ENCODE peak calls at places on chromosomes 12 and 14, in five cellular contexts. J, M, I, W and X are unnamed samples.

GRCh38 chr12:101839324-101840283 is 8.8 kb upstream of the GNPTAB start:
- DNase-seq in J (peak), M (peak), I (peak), W (peak), X (no peak)

GRCh38 chr12:5083955-5084849 is 40.5 kb downstream of the KCNA5 start:
- DNase-seq in J (peak), M (peak), I (peak), W (peak), X (no peak)

GRCh38 chr12:77996670-77997069 is 166.0 kb downstream of the NAV3 start:
- DNase-seq in J (no peak), M (no peak), I (no peak), W (no peak), X (no peak)

GRCh38 chr12:57104292-57104910 is 6.8 kb downstream of the STAT6 start:
- DNase-seq in J (no peak), M (no peak), I (no peak), W (no peak), X (no peak)

GRCh38 chr14:51022769-51023168 is 72.1 kb downstream of the TRIM9 start:
- DNase-seq in J (no peak), M (no peak), I (no peak), W (no peak), X (no peak)

GRCh38 chr12:25241171-25242020 is 9.3 kb downstream of the KRAS start:
- DNase-seq in J (peak), M (peak), I (no peak), W (peak), X (peak)

GRCh38 chr14:100898465-100898864 is 5.1 kb downstream of the RTL1 start:
- DNase-seq in J (no peak), M (no peak), I (no peak), W (no peak), X (no peak)

GRCh38 chr14:104084251-104085002 is 1.1 kb upstream of the ASPG start:
- DNase-seq in J (no peak), M (peak), I (no peak), W (no peak), X (no peak)

GRCh38 chr14:75449703-75450102 is 21.9 kb downstream of the JDP2 start:
- DNase-seq in J (peak), M (no peak), I (no peak), W (no peak), X (no peak)

GRCh38 chr14:31545328-31545727 is 15.9 kb upstream of the NUBPL start:
- DNase-seq in J (no peak), M (no peak), I (no peak), W (no peak), X (no peak)

GRCh38 chr14:103014466-103015319 is 42.7 kb downstream of the CDC42BPB start:
- DNase-seq in J (peak), M (peak), I (peak), W (no peak), X (peak)

GRCh38 chr14:77012193-77012592 is 16.3 kb downstream of the IRF2BPL start:
- DNase-seq in J (no peak), M (no peak), I (no peak), W (no peak), X (no peak)
- H3K9ac ChIP-seq in J (no peak), M (no peak), I (no peak), W (no peak), X (no peak)

DNA sequence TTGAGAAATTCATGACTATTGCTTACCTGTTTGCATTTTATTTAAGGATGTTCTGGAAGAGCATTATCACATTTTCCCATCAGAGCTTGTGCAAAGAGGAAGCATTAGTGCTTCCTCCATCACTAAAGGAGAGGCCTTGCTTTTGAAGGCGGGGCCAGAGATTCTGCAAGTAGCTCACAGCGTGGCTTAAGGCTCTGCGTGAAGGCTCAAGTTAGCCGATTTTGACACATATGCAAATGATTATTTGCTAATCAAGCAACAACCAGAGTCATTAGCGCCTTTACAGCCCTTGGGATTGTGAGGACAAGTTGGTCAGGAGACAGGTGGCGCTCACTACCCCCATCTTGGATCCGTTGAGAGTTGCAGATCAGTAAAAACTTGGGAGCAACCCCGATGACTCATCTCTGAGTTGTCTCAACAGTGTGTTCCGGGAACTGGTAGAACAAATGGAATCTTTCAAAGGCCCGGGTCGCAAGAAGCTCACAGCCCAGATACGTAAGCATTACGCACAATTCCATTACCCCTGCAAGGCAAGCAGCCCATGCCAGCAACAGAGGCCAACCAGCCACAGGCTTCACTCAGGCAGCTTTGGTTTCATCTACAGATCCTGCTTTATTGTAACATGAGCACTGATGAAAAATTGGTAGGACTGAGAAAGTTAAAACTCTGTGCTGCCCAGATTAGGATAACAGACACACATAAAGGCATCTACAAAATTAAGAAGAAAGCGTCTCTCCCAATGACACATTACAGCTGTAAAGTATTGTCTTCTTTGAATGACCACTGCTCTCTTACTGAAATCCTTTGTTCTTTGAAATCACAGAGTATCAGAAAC is 34.9 kb upstream of the SPTSSA start:
- DNase-seq in J (peak), M (peak), I (peak), W (peak), X (no peak)
- H3K9ac ChIP-seq in J (peak), M (peak), I (no peak), W (peak), X (no peak)

GRCh38 chr12:99605-100004 is 33.0 kb downstream of the IQSEC3 start:
- DNase-seq in J (peak), M (peak), I (peak), W (no peak), X (no peak)
- H3K9ac ChIP-seq in J (no peak), M (peak), I (no peak), W (no peak), X (no peak)

DNA sequence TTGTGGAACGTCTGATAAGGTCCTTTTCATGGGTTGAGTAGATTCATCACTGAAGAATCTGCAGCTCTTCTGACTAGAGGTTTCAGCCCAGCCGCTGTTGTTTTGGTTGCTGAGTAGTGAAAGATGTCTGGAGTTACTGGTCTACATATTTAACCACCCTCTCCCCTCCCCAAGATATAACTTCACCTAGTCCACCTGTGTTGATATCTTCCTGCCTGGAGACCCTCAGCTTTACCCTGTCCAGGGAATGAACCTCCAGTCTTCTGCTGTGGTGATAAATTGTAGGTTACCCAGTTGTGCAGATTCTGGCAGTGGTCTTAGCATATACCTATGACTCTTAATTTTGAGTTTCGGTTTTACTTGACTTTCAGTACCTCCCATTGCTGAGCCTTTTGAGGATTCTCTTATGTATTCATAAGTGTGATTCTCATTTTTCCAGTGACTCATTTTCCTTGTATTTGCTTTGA is 63.0 kb downstream of the CCDC91 start:
- DNase-seq in J (peak), M (no peak), I (no peak), W (no peak), X (no peak)
- H3K9ac ChIP-seq in J (no peak), M (no peak), I (no peak), W (no peak), X (no peak)

DNA sequence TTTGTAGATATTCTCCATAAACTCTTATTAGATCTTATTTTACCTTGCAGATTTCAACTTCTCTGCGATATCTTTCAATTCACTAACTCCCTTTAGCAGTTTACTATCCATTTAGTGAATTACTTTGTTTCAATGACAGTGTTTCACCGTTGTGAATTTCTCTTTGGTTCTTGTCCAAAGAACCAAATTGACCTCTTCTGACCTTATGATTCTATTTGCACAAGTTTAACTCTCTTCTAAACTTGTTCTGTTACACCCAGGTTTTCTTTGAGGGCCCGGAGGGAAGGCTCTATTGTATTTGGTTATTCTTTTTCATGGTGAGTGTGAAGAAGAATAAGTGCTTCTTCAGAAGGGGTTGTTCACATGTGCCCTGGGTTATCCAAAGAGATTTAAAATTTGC is 186.7 kb downstream of the MON2 start:
- DNase-seq in J (no peak), M (no peak), I (no peak), W (no peak), X (no peak)
- H3K9ac ChIP-seq in J (no peak), M (peak), I (no peak), W (no peak), X (no peak)

GRCh38 chr14:21025374-21026151 is 702 bp upstream of the NDRG2 start:
- DNase-seq in J (no peak), M (peak), I (peak), W (no peak), X (no peak)
- H3K9ac ChIP-seq in J (no peak), M (peak), I (peak), W (peak), X (peak)

DNA sequence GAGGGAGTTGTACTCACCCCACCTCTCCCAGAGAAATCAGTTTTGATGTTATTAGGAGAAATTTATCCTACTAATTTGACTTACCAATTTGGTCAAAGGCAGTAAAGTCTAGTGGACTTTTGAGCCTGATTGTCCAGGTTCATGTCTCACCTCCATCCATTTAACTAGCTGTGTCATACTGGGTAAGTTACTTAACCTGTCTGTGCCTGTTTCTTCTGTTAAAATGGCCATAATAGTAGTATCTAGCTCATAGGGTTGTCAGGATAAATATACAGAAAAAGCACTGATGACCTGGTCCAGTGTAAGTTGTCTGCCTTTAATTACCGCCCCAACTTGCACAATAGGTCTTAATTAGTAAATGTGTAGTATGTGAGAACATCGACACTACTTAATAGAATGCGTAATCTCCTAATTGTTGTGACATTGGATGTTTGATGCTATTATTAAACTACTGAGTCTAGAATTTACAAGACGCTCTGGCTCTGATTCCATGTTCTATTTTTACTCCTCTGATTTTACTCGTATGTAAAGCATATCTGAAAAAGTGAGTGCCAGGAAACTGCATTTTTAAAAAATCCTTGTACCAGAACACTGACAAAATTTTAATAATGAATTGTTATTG is 1.5 kb downstream of the RAB21 start:
- DNase-seq in J (peak), M (no peak), I (no peak), W (no peak), X (no peak)
- H3K9ac ChIP-seq in J (peak), M (peak), I (no peak), W (peak), X (peak)

GRCh38 chr14:99595524-99595923 is 8.5 kb downstream of the CCDC85C start:
- DNase-seq in J (no peak), M (no peak), I (no peak), W (no peak), X (no peak)
- H3K9ac ChIP-seq in J (no peak), M (no peak), I (no peak), W (no peak), X (no peak)

GRCh38 chr12:123149088-123149827 is 1.6 kb downstream of the PITPNM2 start:
- DNase-seq in J (peak), M (no peak), I (no peak), W (no peak), X (no peak)
- H3K9ac ChIP-seq in J (no peak), M (no peak), I (no peak), W (peak), X (no peak)

GRCh38 chr12:14190694-14191093 is 174.8 kb upstream of the ATF7IP start:
- DNase-seq in J (no peak), M (no peak), I (no peak), W (no peak), X (no peak)
- H3K9ac ChIP-seq in J (no peak), M (no peak), I (no peak), W (no peak), X (no peak)